ENCODE peak calls at places on chromosomes 2 and 18, in five cellular contexts. One of them, this sample, is unnamed.

GRCh38 chr18:35335861-35336260 is 8.4 kb downstream of the ZNF24 start:
- DNase-seq in GM12878: no peak
- DNase-seq in epithelial cell of esophagus: no peak
- DNase-seq in keratinocyte: no peak
- DNase-seq in AG04449: no peak
- DNase-seq in this sample: no peak

GRCh38 chr2:25145803-25146202 is 22.6 kb downstream of the POMC start:
- DNase-seq in keratinocyte: no peak
- DNase-seq in AG04449: no peak
- DNase-seq in epithelial cell of esophagus: no peak
- DNase-seq in GM12878: no peak
- DNase-seq in this sample: no peak

GRCh38 chr18:45517181-45517741 is 98.0 kb upstream of the SLC14A2 start:
- DNase-seq in AG04449: no peak
- DNase-seq in epithelial cell of esophagus: no peak
- DNase-seq in keratinocyte: no peak
- DNase-seq in GM12878: no peak
- DNase-seq in this sample: no peak

GRCh38 chr2:106057206-106057605 is 136.9 kb downstream of the UXS1 start:
- DNase-seq in AG04449: no peak
- DNase-seq in epithelial cell of esophagus: peak; percentile 72
- DNase-seq in GM12878: no peak
- DNase-seq in keratinocyte: no peak
- DNase-seq in this sample: no peak

GRCh38 chr2:86396304-86396785 is 44.8 kb upstream of the KDM3A start:
- DNase-seq in epithelial cell of esophagus: peak; percentile 75
- DNase-seq in GM12878: no peak
- DNase-seq in keratinocyte: no peak
- DNase-seq in AG04449: no peak
- DNase-seq in this sample: no peak

GRCh38 chr2:182355815-182356214 is 71.0 kb downstream of the PDE1A start:
- DNase-seq in epithelial cell of esophagus: no peak
- DNase-seq in AG04449: no peak
- DNase-seq in GM12878: no peak
- DNase-seq in keratinocyte: no peak
- DNase-seq in this sample: no peak

GRCh38 chr2:170822292-170822884 is 5.7 kb downstream of the GAD1 start:
- DNase-seq in GM12878: no peak
- DNase-seq in AG04449: no peak
- DNase-seq in keratinocyte: no peak
- DNase-seq in epithelial cell of esophagus: no peak
- DNase-seq in this sample: no peak

GRCh38 chr2:121699421-121700328 is 37.0 kb downstream of the NIFK start:
- DNase-seq in epithelial cell of esophagus: peak; percentile 97
- DNase-seq in keratinocyte: peak; percentile 65
- DNase-seq in GM12878: peak; percentile 60
- DNase-seq in AG04449: no peak
- DNase-seq in this sample: peak; percentile 49

GRCh38 chr2:212327171-212327809 is 211.3 kb downstream of the ERBB4 start:
- DNase-seq in GM12878: no peak
- DNase-seq in keratinocyte: no peak
- DNase-seq in AG04449: no peak
- DNase-seq in epithelial cell of esophagus: no peak
- DNase-seq in this sample: no peak

DNA sequence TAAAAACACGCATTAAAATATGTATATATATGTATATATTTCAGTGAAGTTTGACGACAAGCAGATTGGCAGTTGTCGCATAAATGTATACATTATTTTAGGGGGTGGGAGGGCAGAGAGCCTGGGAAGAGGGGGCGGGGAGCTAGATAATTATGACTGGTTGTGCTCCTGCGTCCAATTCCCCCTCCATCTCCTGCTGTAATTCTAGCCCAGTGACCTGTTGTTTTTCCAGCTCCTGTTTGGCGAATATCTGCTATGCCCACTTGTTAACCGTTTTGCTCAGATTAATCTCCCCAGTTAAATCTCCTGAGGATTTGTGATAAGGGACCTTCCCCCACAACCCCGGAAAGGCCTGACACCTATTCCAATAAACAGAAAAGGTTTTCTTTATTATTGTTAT is 684 bp downstream of the UNC80 start:
- DNase-seq in GM12878: no peak
- DNase-seq in AG04449: no peak
- DNase-seq in keratinocyte: no peak
- DNase-seq in epithelial cell of esophagus: no peak
- DNase-seq in this sample: no peak
- H3K4me3 ChIP-seq in GM12878: no peak overlapping the region
- H3K4me3 ChIP-seq in AG04449: no peak overlapping the region
- H3K4me3 ChIP-seq in keratinocyte: no peak overlapping the region
- H3K4me3 ChIP-seq in epithelial cell of esophagus: no peak overlapping the region
- H3K4me3 ChIP-seq in this sample: peak overlapping the region; percentile 45

GRCh38 chr2:237351046-237351445 is 62.9 kb downstream of the COL6A3 start:
- DNase-seq in keratinocyte: no peak
- DNase-seq in epithelial cell of esophagus: no peak
- DNase-seq in AG04449: no peak
- DNase-seq in GM12878: no peak
- DNase-seq in this sample: no peak

GRCh38 chr2:237352279-237352845 is 61.6 kb downstream of the COL6A3 start:
- DNase-seq in keratinocyte: no peak
- DNase-seq in AG04449: no peak
- DNase-seq in epithelial cell of esophagus: no peak
- DNase-seq in GM12878: no peak
- DNase-seq in this sample: no peak

GRCh38 chr2:237351796-237352195 is 62.2 kb downstream of the COL6A3 start:
- DNase-seq in epithelial cell of esophagus: no peak
- DNase-seq in keratinocyte: no peak
- DNase-seq in GM12878: no peak
- DNase-seq in AG04449: no peak
- DNase-seq in this sample: no peak

GRCh38 chr2:237350070-237350469 is 63.9 kb downstream of the COL6A3 start:
- DNase-seq in AG04449: no peak
- DNase-seq in keratinocyte: no peak
- DNase-seq in epithelial cell of esophagus: no peak
- DNase-seq in GM12878: no peak
- DNase-seq in this sample: no peak

GRCh38 chr2:237350597-237350996 is 63.4 kb downstream of the COL6A3 start:
- DNase-seq in GM12878: no peak
- DNase-seq in epithelial cell of esophagus: no peak
- DNase-seq in keratinocyte: no peak
- DNase-seq in AG04449: no peak
- DNase-seq in this sample: no peak
- H3K4me3 ChIP-seq in GM12878: no peak overlapping the region
- H3K4me3 ChIP-seq in epithelial cell of esophagus: no peak overlapping the region
- H3K4me3 ChIP-seq in keratinocyte: no peak overlapping the region
- H3K4me3 ChIP-seq in AG04449: no peak overlapping the region
- H3K4me3 ChIP-seq in this sample: no peak overlapping the region

GRCh38 chr18:59540819-59541218 is 156.4 kb downstream of the CCBE1 start:
- DNase-seq in keratinocyte: no peak
- DNase-seq in GM12878: no peak
- DNase-seq in AG04449: peak; percentile 47
- DNase-seq in epithelial cell of esophagus: peak; percentile 41
- DNase-seq in this sample: peak; percentile 85

GRCh38 chr18:59536181-59536580 is 161.0 kb downstream of the CCBE1 start:
- DNase-seq in epithelial cell of esophagus: peak; percentile 41
- DNase-seq in GM12878: no peak
- DNase-seq in keratinocyte: no peak
- DNase-seq in AG04449: no peak
- DNase-seq in this sample: no peak

GRCh38 chr18:59537581-59537980 is 159.6 kb downstream of the CCBE1 start:
- DNase-seq in keratinocyte: no peak
- DNase-seq in AG04449: no peak
- DNase-seq in GM12878: no peak
- DNase-seq in epithelial cell of esophagus: peak; percentile 59
- DNase-seq in this sample: no peak

GRCh38 chr18:59539108-59539507 is 158.1 kb downstream of the CCBE1 start:
- DNase-seq in keratinocyte: no peak
- DNase-seq in AG04449: no peak
- DNase-seq in GM12878: no peak
- DNase-seq in epithelial cell of esophagus: no peak
- DNase-seq in this sample: no peak

DNA sequence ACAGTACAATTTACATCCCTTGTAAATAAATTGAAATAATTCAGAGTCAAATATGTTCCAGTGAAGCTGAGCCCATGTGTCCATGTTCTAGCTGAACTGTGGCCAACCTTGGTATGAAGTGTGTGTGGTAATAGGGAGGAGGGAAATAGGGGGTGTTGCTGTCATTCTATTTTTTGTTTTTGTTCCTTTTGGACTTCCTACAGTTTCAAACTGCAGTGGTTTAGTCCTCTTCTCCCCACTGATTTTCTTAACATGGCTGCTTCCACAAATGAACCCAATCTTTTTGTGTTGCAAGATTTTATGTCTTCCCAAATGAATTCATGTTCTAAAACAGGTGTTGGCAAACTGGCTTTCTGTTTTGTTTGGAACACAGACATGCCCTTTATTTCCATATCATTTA is 156.9 kb downstream of the CCBE1 start:
- DNase-seq in epithelial cell of esophagus: no peak
- DNase-seq in keratinocyte: no peak
- DNase-seq in GM12878: no peak
- DNase-seq in AG04449: no peak
- DNase-seq in this sample: no peak
- H3K4me3 ChIP-seq in epithelial cell of esophagus: no peak overlapping the region
- H3K4me3 ChIP-seq in keratinocyte: no peak overlapping the region
- H3K4me3 ChIP-seq in GM12878: no peak overlapping the region
- H3K4me3 ChIP-seq in AG04449: no peak overlapping the region
- H3K4me3 ChIP-seq in this sample: no peak overlapping the region

GRCh38 chr2:96207778-96208143 is 866 bp downstream of the STARD7 start:
- DNase-seq in AG04449: no peak
- DNase-seq in GM12878: no peak
- DNase-seq in keratinocyte: no peak
- DNase-seq in epithelial cell of esophagus: no peak
- DNase-seq in this sample: no peak

GRCh38 chr2:96205238-96205637 is 3.4 kb downstream of the STARD7 start:
- DNase-seq in epithelial cell of esophagus: peak; percentile 29
- DNase-seq in GM12878: no peak
- DNase-seq in AG04449: no peak
- DNase-seq in keratinocyte: no peak
- DNase-seq in this sample: no peak

GRCh38 chr2:96204836-96205235 is 3.8 kb downstream of the STARD7 start:
- DNase-seq in GM12878: no peak
- DNase-seq in keratinocyte: no peak
- DNase-seq in AG04449: no peak
- DNase-seq in epithelial cell of esophagus: no peak
- DNase-seq in this sample: no peak

GRCh38 chr2:96207073-96207777 is 1.4 kb downstream of the STARD7 start:
- DNase-seq in keratinocyte: no peak
- DNase-seq in GM12878: no peak
- DNase-seq in AG04449: no peak
- DNase-seq in epithelial cell of esophagus: peak; percentile 29
- DNase-seq in this sample: no peak

DNA sequence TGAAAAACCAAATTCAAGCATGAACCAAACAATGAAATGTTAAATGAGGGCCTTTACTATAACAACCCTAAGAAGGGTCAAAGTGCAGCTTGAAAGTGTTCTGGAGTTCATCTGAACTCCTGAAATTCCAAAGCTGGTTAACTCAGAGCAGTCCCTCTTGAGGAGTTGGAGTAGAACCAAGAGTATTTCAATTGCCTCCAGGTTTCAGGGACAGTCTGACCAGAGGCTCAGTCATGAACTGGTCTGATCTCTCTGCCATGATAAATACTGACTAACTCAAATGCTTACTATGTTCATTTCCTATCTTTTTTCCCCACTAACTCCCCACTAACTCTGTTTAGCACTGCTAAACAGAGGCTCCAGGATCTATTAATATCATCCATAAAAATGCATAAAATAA is 2.7 kb downstream of the STARD7 start:
- DNase-seq in keratinocyte: no peak
- DNase-seq in epithelial cell of esophagus: peak; percentile 64
- DNase-seq in AG04449: no peak
- DNase-seq in GM12878: no peak
- DNase-seq in this sample: no peak
- H3K4me3 ChIP-seq in keratinocyte: peak overlapping the region; percentile 61
- H3K4me3 ChIP-seq in epithelial cell of esophagus: peak overlapping the region; percentile 12
- H3K4me3 ChIP-seq in AG04449: no peak overlapping the region
- H3K4me3 ChIP-seq in GM12878: peak overlapping the region; percentile 74
- H3K4me3 ChIP-seq in this sample: no peak overlapping the region

GRCh38 chr2:1728821-1729220 is 15.5 kb downstream of the PXDN start:
- DNase-seq in GM12878: no peak
- DNase-seq in keratinocyte: no peak
- DNase-seq in AG04449: no peak
- DNase-seq in epithelial cell of esophagus: no peak
- DNase-seq in this sample: no peak
- H3K4me3 ChIP-seq in GM12878: no peak overlapping the region
- H3K4me3 ChIP-seq in keratinocyte: no peak overlapping the region
- H3K4me3 ChIP-seq in AG04449: no peak overlapping the region
- H3K4me3 ChIP-seq in epithelial cell of esophagus: no peak overlapping the region
- H3K4me3 ChIP-seq in this sample: no peak overlapping the region

GRCh38 chr2:184444217-184444616 is 154.1 kb upstream of the ZNF804A start:
- DNase-seq in keratinocyte: no peak
- DNase-seq in AG04449: no peak
- DNase-seq in GM12878: peak; percentile 75
- DNase-seq in epithelial cell of esophagus: no peak
- DNase-seq in this sample: no peak

GRCh38 chr2:184449760-184450159 is 148.6 kb upstream of the ZNF804A start:
- DNase-seq in GM12878: no peak
- DNase-seq in AG04449: no peak
- DNase-seq in keratinocyte: no peak
- DNase-seq in epithelial cell of esophagus: no peak
- DNase-seq in this sample: no peak

GRCh38 chr2:184444623-184445223 is 153.6 kb upstream of the ZNF804A start:
- DNase-seq in keratinocyte: no peak
- DNase-seq in GM12878: no peak
- DNase-seq in epithelial cell of esophagus: no peak
- DNase-seq in AG04449: no peak
- DNase-seq in this sample: no peak
- H3K4me3 ChIP-seq in keratinocyte: no peak overlapping the region
- H3K4me3 ChIP-seq in GM12878: no peak overlapping the region
- H3K4me3 ChIP-seq in epithelial cell of esophagus: no peak overlapping the region
- H3K4me3 ChIP-seq in AG04449: no peak overlapping the region
- H3K4me3 ChIP-seq in this sample: no peak overlapping the region

GRCh38 chr2:19100570-19100969 is 257.9 kb downstream of the OSR1 start:
- DNase-seq in GM12878: no peak
- DNase-seq in keratinocyte: no peak
- DNase-seq in AG04449: no peak
- DNase-seq in epithelial cell of esophagus: no peak
- DNase-seq in this sample: no peak
- H3K4me3 ChIP-seq in GM12878: no peak overlapping the region
- H3K4me3 ChIP-seq in keratinocyte: no peak overlapping the region
- H3K4me3 ChIP-seq in AG04449: no peak overlapping the region
- H3K4me3 ChIP-seq in epithelial cell of esophagus: no peak overlapping the region
- H3K4me3 ChIP-seq in this sample: no peak overlapping the region

GRCh38 chr2:160687629-160688028 is 194.0 kb upstream of the RBMS1 start:
- DNase-seq in keratinocyte: no peak
- DNase-seq in GM12878: no peak
- DNase-seq in epithelial cell of esophagus: no peak
- DNase-seq in AG04449: no peak
- DNase-seq in this sample: no peak
- H3K4me3 ChIP-seq in keratinocyte: no peak overlapping the region
- H3K4me3 ChIP-seq in GM12878: no peak overlapping the region
- H3K4me3 ChIP-seq in epithelial cell of esophagus: no peak overlapping the region
- H3K4me3 ChIP-seq in AG04449: no peak overlapping the region
- H3K4me3 ChIP-seq in this sample: no peak overlapping the region

DNA sequence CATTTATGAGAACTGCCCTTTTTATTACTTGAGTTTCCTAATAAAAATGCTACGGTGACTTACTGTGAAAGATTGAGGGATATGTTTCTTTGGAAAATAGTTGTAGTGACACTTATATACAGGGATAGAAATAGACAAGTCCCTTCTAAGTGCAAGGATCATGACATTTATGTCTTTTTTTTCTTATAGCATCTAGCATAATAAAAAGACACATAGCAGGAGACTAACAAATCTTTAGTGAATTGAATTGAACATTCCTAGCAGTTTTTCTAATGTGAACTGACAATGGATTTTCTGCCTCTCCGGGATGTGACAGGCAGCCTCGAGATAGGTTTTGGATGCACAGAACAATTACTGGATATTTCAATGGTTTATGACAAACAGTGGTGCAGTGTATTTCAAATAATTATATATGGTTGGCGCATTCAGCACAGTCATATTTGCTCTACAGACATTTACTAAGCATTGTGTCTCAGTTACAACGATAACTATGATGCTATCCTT is 562.8 kb downstream of the ADCYAP1 start:
- DNase-seq in AG04449: no peak
- DNase-seq in epithelial cell of esophagus: no peak
- DNase-seq in GM12878: no peak
- DNase-seq in keratinocyte: no peak
- DNase-seq in this sample: no peak
- H3K4me3 ChIP-seq in AG04449: no peak overlapping the region
- H3K4me3 ChIP-seq in epithelial cell of esophagus: no peak overlapping the region
- H3K4me3 ChIP-seq in GM12878: no peak overlapping the region
- H3K4me3 ChIP-seq in keratinocyte: no peak overlapping the region
- H3K4me3 ChIP-seq in this sample: no peak overlapping the region

This sample was measured in skeletal muscle cell.